ENCODE peak calls at places on chromosomes 1 and 21, in eight cellular contexts. M is activated CD8-positive, alpha-beta T cell treated with anti-CD3 and anti-CD28 coated beads for 36 hours; P is AG08395; F is stimulated activated CD4-positive, alpha-beta T cell treated with anti-CD3 and anti-CD28 coated beads, Interleukin-4, amount 100 ng/mL, for 48 hours; B is mucosa of descending colon; G is AML-193; O is ACHN; T is AG09309. D is an unnamed sample.

GRCh38 chr1:76807543-76808260 is 59.6 kb upstream of the ST6GALNAC5 start:
- DNase-seq in F (no peak), M (no peak), B (no peak), O (no peak), G (no peak), T (no peak), P (peak; percentile 26), D (no peak)

GRCh38 chr1:2004867-2005266 is 1.3 kb upstream of the CFAP74 start:
- DNase-seq in G (no peak), B (no peak), F (no peak), T (no peak), M (no peak), P (no peak), O (no peak), D (no peak)

GRCh38 chr1:19121192-19121591 is 88.9 kb downstream of the UBR4 start:
- DNase-seq in O (no peak), T (no peak), G (no peak), F (no peak), M (no peak), B (peak; percentile 79), P (no peak), D (no peak)

GRCh38 chr1:151372411-151372934 is at the start of gene SELENBP1:
- DNase-seq in T (no peak), O (no peak), M (no peak), P (peak; percentile 80), B (peak; percentile 93), F (no peak), G (no peak), D (no peak)

GRCh38 chr1:3785458-3786157 is 10.7 kb downstream of the LRRC47 start:
- DNase-seq in T (no peak), O (no peak), P (no peak), F (no peak), B (peak; percentile 50), G (peak; percentile 2), M (no peak), D (peak; percentile 37)

GRCh38 chr1:81391100-81391828 is 409.5 kb upstream of the ADGRL2 start:
- DNase-seq in P (no peak), T (no peak), F (no peak), O (no peak), B (no peak), M (no peak), G (no peak), D (no peak)

GRCh38 chr1:241605146-241605805 is 34.9 kb downstream of the CHML start:
- DNase-seq in P (no peak), M (no peak), O (peak; percentile 47), F (no peak), T (no peak), B (no peak), G (no peak), D (peak; percentile 43)

GRCh38 chr1:32878183-32878582 is 7.5 kb upstream of the FNDC5 start:
- DNase-seq in P (peak; percentile 54), F (no peak), B (no peak), T (peak; percentile 5), M (no peak), G (no peak), O (no peak), D (no peak)

GRCh38 chr1:99207216-99207615 is 57.1 kb upstream of the PLPPR4 start:
- DNase-seq in P (no peak), M (no peak), B (no peak), F (no peak), G (no peak), O (no peak), T (no peak), D (no peak)

GRCh38 chr1:29166291-29166878 is 15.3 kb downstream of the SRSF4 start:
- DNase-seq in B (no peak), O (no peak), T (no peak), P (no peak), G (no peak), M (no peak), F (no peak), D (no peak)

GRCh38 chr1:1954831-1955441 is 35.9 kb upstream of the TMEM52 start:
- DNase-seq in B (no peak), P (no peak), F (no peak), O (no peak), T (no peak), G (no peak), M (peak; percentile 20), D (no peak)

GRCh38 chr1:205632374-205633169 is 761 bp upstream of the ELK4 start:
- DNase-seq in G (no peak), P (no peak), F (no peak), O (peak; percentile 16), M (no peak), T (no peak), B (no peak), D (no peak)

GRCh38 chr1:23132033-23132432 is 36.6 kb downstream of the LUZP1 start:
- DNase-seq in F (no peak), O (no peak), P (no peak), T (no peak), B (no peak), G (no peak), M (no peak), D (no peak)

GRCh38 chr21:44443291-44443890 is 11.9 kb upstream of the LRRC3 start:
- DNase-seq in P (no peak), O (no peak), B (no peak), T (no peak), F (no peak), M (no peak), G (no peak), D (no peak)

GRCh38 chr1:54833146-54833545 is 32.0 kb upstream of the TTC22 start:
- DNase-seq in T (no peak), O (no peak), P (no peak), B (no peak), F (no peak), G (no peak), M (no peak), D (no peak)

GRCh38 chr1:119986007-119986497 is 83.4 kb downstream of the NOTCH2 start:
- DNase-seq in F (no peak), P (no peak), M (no peak), B (no peak), T (no peak), G (no peak), O (no peak), D (no peak)

GRCh38 chr1:109931189-109931672 is 20.6 kb downstream of the CSF1 start:
- DNase-seq in P (peak; percentile 66), T (no peak), G (no peak), O (peak; percentile 59), M (no peak), B (peak; percentile 82), F (no peak), D (peak; percentile 31)

GRCh38 chr1:19310061-19310460 is 1.9 kb downstream of the AKR7A2 start:
- DNase-seq in O (no peak), B (no peak), M (no peak), G (no peak), P (peak; percentile 41), T (no peak), F (no peak), D (no peak)

GRCh38 chr1:48610628-48611542 is 138.9 kb upstream of the SPATA6 start:
- DNase-seq in M (no peak), O (no peak), G (no peak), T (no peak), P (no peak), B (no peak), F (no peak), D (no peak)

GRCh38 chr1:209199822-209200221 is 383.7 kb upstream of the CAMK1G start:
- DNase-seq in F (no peak), B (peak; percentile 33), G (no peak), T (no peak), M (no peak), O (no peak), P (no peak), D (no peak)

GRCh38 chr1:172145231-172145651 is 275.2 kb upstream of the C1orf105 start:
- DNase-seq in O (no peak), F (no peak), P (peak; percentile 24), B (no peak), G (no peak), T (no peak), M (no peak), D (no peak)

GRCh38 chr1:244118087-244118761 is 67.1 kb downstream of the ZBTB18 start:
- DNase-seq in P (no peak), F (no peak), G (no peak), T (no peak), B (no peak), M (no peak), O (no peak), D (no peak)

GRCh38 chr1:84668185-84668584 is 22.1 kb downstream of the SSX2IP start:
- DNase-seq in B (no peak), M (no peak), O (peak; percentile 22), P (peak; percentile 12), G (peak; percentile 5), F (no peak), T (no peak), D (peak; percentile 23)

GRCh38 chr1:233790121-233790520 is 114.4 kb upstream of the SLC35F3 start:
- DNase-seq in F (no peak), G (no peak), P (no peak), B (no peak), M (no peak), O (no peak), T (no peak), D (no peak)

GRCh38 chr1:37267111-37267835 is 207.1 kb upstream of the ZC3H12A start:
- DNase-seq in F (no peak), T (no peak), P (no peak), M (no peak), O (no peak), B (no peak), G (no peak), D (no peak)

GRCh38 chr1:2300851-2301606 is 72.9 kb downstream of the SKI start:
- DNase-seq in P (peak; percentile 61), M (peak; percentile 98), G (peak; percentile 86), T (no peak), F (peak; percentile 76), B (peak; percentile 76), O (no peak), D (peak; percentile 93)

GRCh38 chr1:215001419-215002021 is 81.0 kb upstream of the KCNK2 start:
- DNase-seq in G (no peak), O (no peak), P (no peak), F (no peak), M (no peak), T (no peak), B (no peak), D (no peak)

GRCh38 chr1:91555074-91555730 is 54.6 kb downstream of the CDC7 start:
- DNase-seq in M (no peak), B (no peak), P (peak; percentile 22), T (no peak), F (no peak), G (no peak), O (no peak), D (no peak)

GRCh38 chr1:58361134-58361533 is 185.4 kb downstream of the OMA1 start:
- DNase-seq in M (peak; percentile 31), O (no peak), P (no peak), T (no peak), F (no peak), G (no peak), B (no peak), D (no peak)

GRCh38 chr1:233143266-233143665 is 152.3 kb downstream of the PCNX2 start:
- DNase-seq in G (no peak), B (no peak), F (no peak), P (no peak), M (no peak), O (no peak), T (no peak), D (no peak)

GRCh38 chr1:151510020-151510405 is 1.2 kb upstream of the CGN start:
- DNase-seq in G (no peak), B (peak; percentile 66), O (no peak), P (no peak), F (no peak), T (no peak), M (no peak), D (no peak)

GRCh38 chr21:25176637-25177412 is 430.5 kb downstream of the MRPL39 start:
- DNase-seq in G (no peak), O (no peak), M (no peak), P (no peak), F (no peak), B (no peak), T (no peak), D (no peak)

GRCh38 chr1:71231751-71232150 is 150.9 kb upstream of the ZRANB2 start:
- DNase-seq in T (no peak), M (no peak), B (no peak), F (no peak), P (peak; percentile 14), G (no peak), O (no peak), D (no peak)

GRCh38 chr1:113041569-113042335 is 31.2 kb upstream of the LRIG2 start:
- DNase-seq in T (no peak), M (no peak), G (no peak), F (no peak), B (no peak), O (no peak), P (no peak), D (no peak)